ENCODE peak calls at places on chromosomes 16 and 17, in six cellular contexts. O is ascending aorta; H is tibial artery; L is mesendoderm; N is CD4-positive, alpha-beta memory T cell; S is IMR-90. C is an unnamed sample.

GRCh38 chr16:46787909-46788308 is 39.8 kb upstream of the MYLK3 start:
- DNase-seq in N (no peak), S (no peak), H (no peak), L (no peak), O (no peak), C (no peak)

GRCh38 chr16:51698647-51699046 is 547.6 kb upstream of the SALL1 start:
- DNase-seq in O (no peak), N (no peak), H (no peak), S (no peak), L (no peak), C (no peak)

GRCh38 chr17:15957206-15957605 is 12.3 kb downstream of the ADORA2B start:
- DNase-seq in O (no peak), S (no peak), N (no peak), H (no peak), L (no peak), C (no peak)

GRCh38 chr17:48791128-48792032 is 25.6 kb downstream of the TTLL6 start:
- DNase-seq in S (peak), H (peak), O (no peak), L (peak), N (no peak), C (peak)

GRCh38 chr16:85679870-85680269 is 8.9 kb downstream of the GINS2 start:
- DNase-seq in S (no peak), O (no peak), N (no peak), L (no peak), H (no peak), C (no peak)

GRCh38 chr17:78723001-78723796 is 58.9 kb downstream of the CYTH1 start:
- DNase-seq in L (peak), H (no peak), N (no peak), S (peak), O (no peak), C (no peak)

GRCh38 chr17:53227101-53227500 is 595.6 kb upstream of the KIF2B start:
- DNase-seq in H (no peak), O (no peak), N (no peak), S (no peak), L (no peak), C (no peak)

GRCh38 chr17:75147878-75148546 is 6.3 kb downstream of the JPT1 start:
- DNase-seq in H (peak), O (no peak), N (no peak), L (no peak), S (no peak), C (no peak)

GRCh38 chr16:53636978-53637377 is 66.7 kb downstream of the RPGRIP1L start:
- DNase-seq in N (no peak), O (no peak), L (no peak), H (no peak), S (no peak), C (no peak)

DNA sequence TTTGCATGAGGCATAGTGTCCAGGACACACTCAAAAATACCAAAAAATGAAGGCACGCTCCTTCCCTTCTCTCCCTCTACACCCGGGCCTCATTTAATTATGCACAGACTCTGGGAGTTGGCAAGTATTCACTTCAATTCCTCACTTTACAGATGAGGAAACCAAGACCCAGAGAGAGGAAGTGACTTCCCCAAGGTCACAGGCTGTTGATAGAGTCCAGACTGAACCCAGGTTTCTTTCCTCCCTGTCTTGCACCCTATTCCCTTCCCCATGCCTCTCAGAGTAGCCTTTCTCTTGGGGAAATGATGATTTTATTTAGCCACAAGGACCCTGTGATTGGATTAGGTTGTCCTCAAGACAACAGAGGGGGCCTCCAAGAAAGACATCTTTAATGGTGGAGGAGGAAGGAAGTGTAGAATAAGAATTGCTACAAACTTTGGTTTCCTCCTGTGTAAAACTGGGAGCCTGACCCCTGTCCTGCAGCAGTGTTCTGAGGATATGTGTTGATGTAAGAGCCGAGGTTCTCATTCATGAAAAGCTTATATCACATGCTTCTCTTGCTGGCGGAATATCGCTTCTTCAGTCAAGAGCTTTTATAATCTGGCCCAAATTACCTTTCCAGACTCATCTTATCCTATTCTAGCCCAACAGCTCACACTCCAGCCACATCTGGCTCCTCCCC is 48.8 kb upstream of the SIAH1 start:
- DNase-seq in O (no peak), H (no peak), S (no peak), L (no peak), N (no peak), C (no peak)
- H3K27ac ChIP-seq in O (no peak), H (no peak), S (no peak), L (no peak), N (no peak), C (peak)

GRCh38 chr17:44831270-44831770 is 1.2 kb upstream of the GJC1 start:
- DNase-seq in L (peak), N (no peak), O (no peak), S (no peak), H (peak), C (no peak)
- H3K27ac ChIP-seq in L (no peak), N (no peak), O (no peak), S (no peak), H (no peak), C (no peak)

GRCh38 chr16:450385-450784 is 24.9 kb downstream of the RAB11FIP3 start:
- DNase-seq in O (no peak), N (no peak), H (no peak), S (no peak), L (no peak), C (peak)

GRCh38 chr16:445566-445965 is 20.1 kb downstream of the RAB11FIP3 start:
- DNase-seq in S (no peak), N (no peak), L (no peak), O (no peak), H (no peak), C (no peak)

GRCh38 chr16:454397-454940 is 29.0 kb downstream of the RAB11FIP3 start:
- DNase-seq in S (no peak), L (no peak), N (no peak), H (no peak), O (no peak), C (no peak)

GRCh38 chr16:455453-455852 is 30.0 kb downstream of the RAB11FIP3 start:
- DNase-seq in O (no peak), N (no peak), L (no peak), H (no peak), S (no peak), C (no peak)

DNA sequence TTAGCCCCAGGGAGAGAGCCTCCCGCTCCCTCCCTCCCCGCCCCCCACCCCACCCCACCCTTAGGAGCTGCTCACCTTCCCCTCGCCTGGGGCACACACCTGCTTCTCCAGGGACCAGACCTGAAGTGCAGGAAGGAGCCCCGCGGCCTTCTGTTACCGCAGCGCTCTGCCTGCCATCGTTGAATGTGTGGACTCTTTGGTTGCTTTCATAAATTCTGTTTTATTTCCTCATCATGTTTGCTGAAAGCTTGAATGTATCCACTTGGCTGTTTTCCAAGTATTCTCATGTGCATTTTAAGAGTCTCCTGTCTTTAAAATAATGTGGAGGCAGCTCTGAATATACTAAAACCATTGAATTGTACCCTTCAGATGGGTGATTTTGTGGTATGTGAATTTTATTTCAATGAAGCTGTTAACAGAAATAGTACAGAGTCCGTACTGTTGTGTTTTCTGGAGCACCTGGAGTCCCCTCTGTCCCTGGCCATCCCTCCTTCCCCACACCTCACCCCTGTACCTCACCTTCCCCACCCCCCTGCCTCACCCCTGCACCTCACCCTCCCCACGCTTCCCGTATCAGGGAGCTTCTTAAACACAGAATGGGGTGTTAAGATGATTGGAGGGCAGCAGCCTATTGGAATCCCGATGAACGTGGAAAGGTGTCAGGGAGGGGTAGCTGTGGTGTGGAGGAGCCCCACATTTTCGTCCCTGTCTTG is 25.5 kb downstream of the RAB11FIP3 start:
- DNase-seq in L (no peak), S (no peak), O (no peak), H (no peak), N (no peak), C (no peak)
- H3K27ac ChIP-seq in L (no peak), S (no peak), O (no peak), H (no peak), N (no peak), C (no peak)

GRCh38 chr17:18179221-18179620 is 4.4 kb upstream of the ALKBH5 start:
- DNase-seq in H (no peak), S (no peak), O (no peak), L (no peak), N (no peak), C (no peak)

GRCh38 chr17:18179804-18180203 is 3.8 kb upstream of the ALKBH5 start:
- DNase-seq in O (no peak), S (no peak), L (no peak), H (no peak), N (no peak), C (no peak)

GRCh38 chr17:18182190-18182977 is 1.2 kb upstream of the ALKBH5 start:
- DNase-seq in L (peak), H (peak), S (no peak), O (no peak), N (no peak), C (peak)

GRCh38 chr17:18182978-18183333 is 672 bp upstream of the ALKBH5 start:
- DNase-seq in H (peak), S (peak), L (no peak), O (peak), N (no peak), C (peak)

DNA sequence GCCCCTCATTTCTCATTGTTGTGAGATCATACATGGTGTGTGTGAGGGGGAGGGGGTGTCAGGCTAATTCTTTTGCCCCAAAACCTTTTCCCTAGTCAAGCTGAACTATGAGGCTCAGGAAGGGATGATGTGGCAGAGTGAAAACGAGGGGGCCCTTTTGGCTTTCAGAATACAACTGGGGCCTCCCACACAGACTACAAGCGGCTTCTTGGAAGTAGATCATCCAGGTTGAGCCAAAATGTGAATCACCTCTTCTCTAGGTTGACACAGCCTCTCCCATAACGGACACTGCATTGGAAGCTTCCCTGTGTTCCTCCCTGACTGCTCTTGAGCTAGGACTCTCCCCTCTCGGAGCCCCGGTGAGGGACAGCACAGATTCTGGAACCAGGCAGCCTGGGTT is 2.3 kb upstream of the ALKBH5 start:
- DNase-seq in N (no peak), H (no peak), S (peak), L (no peak), O (no peak), C (no peak)
- H3K27ac ChIP-seq in N (peak), H (peak), S (no peak), L (no peak), O (peak), C (no peak)

GRCh38 chr16:11681977-11682654 is 13.9 kb downstream of the SNN start:
- DNase-seq in H (no peak), S (no peak), L (no peak), N (no peak), O (peak), C (no peak)

GRCh38 chr16:11684231-11685025 is 16.2 kb downstream of the SNN start:
- DNase-seq in L (no peak), S (no peak), N (no peak), H (no peak), O (no peak), C (no peak)

GRCh38 chr16:11681526-11681925 is 13.3 kb downstream of the SNN start:
- DNase-seq in O (peak), H (no peak), N (no peak), S (no peak), L (no peak), C (peak)

GRCh38 chr16:11683140-11683539 is 14.9 kb downstream of the SNN start:
- DNase-seq in H (no peak), L (no peak), S (no peak), O (peak), N (no peak), C (no peak)

DNA sequence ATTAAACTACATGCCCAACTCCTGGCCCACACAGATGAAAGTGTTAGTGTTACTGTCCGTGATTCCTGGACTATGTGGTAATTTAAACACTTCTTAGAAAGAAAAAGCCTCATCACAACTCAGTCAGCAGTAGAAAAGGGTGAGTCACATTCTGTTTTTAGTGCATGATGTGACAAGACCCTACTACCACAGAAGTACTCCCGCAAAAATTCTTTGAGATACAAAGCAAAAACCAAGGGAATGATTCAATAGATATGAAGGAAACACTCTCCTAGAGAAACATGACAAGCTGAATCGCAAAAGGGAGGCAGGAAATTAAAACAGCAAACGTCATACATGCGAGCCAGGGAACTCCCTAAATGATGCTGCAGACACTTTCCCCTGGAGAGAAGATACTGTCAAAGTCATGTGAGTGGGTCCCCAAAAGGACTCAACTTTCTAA is 14.4 kb downstream of the SNN start:
- DNase-seq in S (peak), H (no peak), L (no peak), N (no peak), O (no peak), C (no peak)
- H3K27ac ChIP-seq in S (no peak), H (no peak), L (no peak), N (no peak), O (peak), C (peak)

GRCh38 chr17:61282377-61282776 is 117.3 kb upstream of the TBX2 start:
- DNase-seq in H (no peak), N (no peak), L (no peak), S (no peak), O (no peak), C (no peak)
- H3K27ac ChIP-seq in H (no peak), N (no peak), L (no peak), S (no peak), O (no peak), C (no peak)

GRCh38 chr17:2071024-2071385 is 16.1 kb downstream of the HIC1 start:
- DNase-seq in H (no peak), S (no peak), L (no peak), N (no peak), O (no peak), C (no peak)
- H3K27ac ChIP-seq in H (peak), S (peak), L (no peak), N (no peak), O (no peak), C (peak)

DNA sequence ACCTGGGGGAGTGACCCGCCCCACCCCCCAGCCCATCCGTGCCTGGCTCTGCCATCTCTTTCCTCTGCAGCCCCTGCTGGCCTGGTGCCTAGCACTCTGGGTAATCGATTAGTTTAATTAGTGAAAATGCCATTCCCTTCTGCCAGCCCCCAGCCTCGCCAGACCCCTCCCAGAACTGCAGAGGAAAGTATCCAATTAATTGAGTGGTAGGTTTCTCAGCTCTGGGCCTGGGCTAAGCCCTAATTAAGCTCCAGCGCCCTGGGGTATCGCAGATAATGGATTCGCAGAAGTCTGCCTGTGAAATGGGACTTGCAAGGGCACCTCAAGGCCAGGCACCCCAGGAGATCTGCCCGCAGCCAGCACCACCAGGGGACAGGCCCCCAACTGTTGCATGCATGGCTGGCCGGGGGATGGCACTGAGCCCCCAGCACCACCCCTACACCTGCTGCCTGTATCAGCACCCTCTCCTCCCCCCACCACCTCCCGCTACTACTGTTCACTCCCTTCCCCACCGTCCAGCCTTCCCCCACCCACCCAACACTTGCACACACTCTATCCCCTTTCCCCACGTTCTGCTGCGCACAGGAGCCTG is 19.7 kb upstream of the SPPL2C start:
- DNase-seq in S (no peak), L (no peak), N (no peak), O (no peak), H (no peak), C (no peak)
- H3K27ac ChIP-seq in S (no peak), L (no peak), N (no peak), O (no peak), H (no peak), C (no peak)

DNA sequence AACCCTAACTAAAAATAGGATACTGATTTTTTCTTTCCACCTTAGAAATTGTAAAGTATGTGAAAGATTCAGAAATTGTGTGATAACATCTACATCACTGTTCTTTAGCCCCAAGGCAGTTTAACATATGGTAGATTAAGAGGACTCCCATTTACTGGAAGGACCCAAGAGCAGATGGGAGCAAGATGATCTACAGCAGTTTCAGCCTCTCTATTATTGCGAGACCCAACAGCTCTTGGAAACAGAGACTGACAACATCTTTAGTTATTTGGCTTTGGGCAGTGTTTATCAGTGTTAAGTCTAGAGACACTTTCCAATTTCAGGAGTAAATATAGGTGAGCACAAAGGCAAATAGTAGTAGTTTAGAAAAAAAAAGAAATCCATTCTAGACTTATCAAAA is 124.9 kb upstream of the CORO6 start:
- DNase-seq in S (no peak), H (no peak), N (no peak), O (no peak), L (no peak), C (no peak)
- H3K27ac ChIP-seq in S (no peak), H (no peak), N (no peak), O (no peak), L (no peak), C (no peak)